ENCODE peak calls at places on chromosomes 4 and X, in eight cellular contexts. One of them, this sample, is unnamed.

GRCh38 chrX:119516157-119516702 is 48.0 kb downstream of the SLC25A5 start:
- DNase-seq in aorta: no peak
- DNase-seq in CD4-positive, alpha-beta T cell: peak
- DNase-seq in left ventricle myocardium inferior: no peak
- DNase-seq in stimulated activated CD8-positive, alpha-beta memory T cell treated with anti-CD3 and anti-CD28 coated beads, Interleukin-4, amount 100 ng/mL, for 24 hours: no peak
- DNase-seq in nucleus accumbens: no peak
- DNase-seq in neural crest cell: peak
- DNase-seq in C1 segment of cervical spinal cord: no peak
- DNase-seq in this sample: peak

GRCh38 chr4:106604319-106605051 is 235.9 kb upstream of the GIMD1 start:
- DNase-seq in aorta: no peak
- DNase-seq in CD4-positive, alpha-beta T cell: no peak
- DNase-seq in left ventricle myocardium inferior: no peak
- DNase-seq in stimulated activated CD8-positive, alpha-beta memory T cell treated with anti-CD3 and anti-CD28 coated beads, Interleukin-4, amount 100 ng/mL, for 24 hours: no peak
- DNase-seq in nucleus accumbens: no peak
- DNase-seq in neural crest cell: no peak
- DNase-seq in C1 segment of cervical spinal cord: no peak
- DNase-seq in this sample: no peak

GRCh38 chr4:19936471-19936870 is 315.2 kb upstream of the SLIT2 start:
- DNase-seq in aorta: no peak
- DNase-seq in CD4-positive, alpha-beta T cell: no peak
- DNase-seq in left ventricle myocardium inferior: no peak
- DNase-seq in stimulated activated CD8-positive, alpha-beta memory T cell treated with anti-CD3 and anti-CD28 coated beads, Interleukin-4, amount 100 ng/mL, for 24 hours: no peak
- DNase-seq in nucleus accumbens: no peak
- DNase-seq in neural crest cell: no peak
- DNase-seq in C1 segment of cervical spinal cord: no peak
- DNase-seq in this sample: no peak

GRCh38 chr4:187184513-187184912 is 460.9 kb upstream of the FAT1 start:
- DNase-seq in aorta: no peak
- DNase-seq in CD4-positive, alpha-beta T cell: no peak
- DNase-seq in left ventricle myocardium inferior: no peak
- DNase-seq in stimulated activated CD8-positive, alpha-beta memory T cell treated with anti-CD3 and anti-CD28 coated beads, Interleukin-4, amount 100 ng/mL, for 24 hours: no peak
- DNase-seq in nucleus accumbens: no peak
- DNase-seq in neural crest cell: no peak
- DNase-seq in C1 segment of cervical spinal cord: no peak
- DNase-seq in this sample: peak

GRCh38 chr4:13344216-13344615 is 139.9 kb downstream of the RAB28 start:
- DNase-seq in aorta: no peak
- DNase-seq in CD4-positive, alpha-beta T cell: no peak
- DNase-seq in left ventricle myocardium inferior: no peak
- DNase-seq in stimulated activated CD8-positive, alpha-beta memory T cell treated with anti-CD3 and anti-CD28 coated beads, Interleukin-4, amount 100 ng/mL, for 24 hours: no peak
- DNase-seq in nucleus accumbens: no peak
- DNase-seq in neural crest cell: no peak
- DNase-seq in C1 segment of cervical spinal cord: no peak
- DNase-seq in this sample: no peak

GRCh38 chr4:73687414-73687813 is 53.0 kb upstream of the CXCL8 start:
- DNase-seq in aorta: no peak
- DNase-seq in CD4-positive, alpha-beta T cell: no peak
- DNase-seq in left ventricle myocardium inferior: no peak
- DNase-seq in stimulated activated CD8-positive, alpha-beta memory T cell treated with anti-CD3 and anti-CD28 coated beads, Interleukin-4, amount 100 ng/mL, for 24 hours: no peak
- DNase-seq in nucleus accumbens: no peak
- DNase-seq in neural crest cell: no peak
- DNase-seq in C1 segment of cervical spinal cord: no peak
- DNase-seq in this sample: no peak

GRCh38 chr4:1754336-1754735 is 33.0 kb downstream of the TACC3 start:
- DNase-seq in aorta: no peak
- DNase-seq in CD4-positive, alpha-beta T cell: no peak
- DNase-seq in left ventricle myocardium inferior: no peak
- DNase-seq in stimulated activated CD8-positive, alpha-beta memory T cell treated with anti-CD3 and anti-CD28 coated beads, Interleukin-4, amount 100 ng/mL, for 24 hours: no peak
- DNase-seq in nucleus accumbens: no peak
- DNase-seq in neural crest cell: no peak
- DNase-seq in C1 segment of cervical spinal cord: no peak
- DNase-seq in this sample: no peak

GRCh38 chrX:63784902-63785692 is at the start of gene ARHGEF9:
- DNase-seq in aorta: peak
- DNase-seq in CD4-positive, alpha-beta T cell: no peak
- DNase-seq in left ventricle myocardium inferior: peak
- DNase-seq in stimulated activated CD8-positive, alpha-beta memory T cell treated with anti-CD3 and anti-CD28 coated beads, Interleukin-4, amount 100 ng/mL, for 24 hours: no peak
- DNase-seq in nucleus accumbens: no peak
- DNase-seq in neural crest cell: peak
- DNase-seq in C1 segment of cervical spinal cord: no peak
- DNase-seq in this sample: no peak

GRCh38 chr4:158080354-158080753 is 92.5 kb downstream of the GASK1B start:
- DNase-seq in aorta: no peak
- DNase-seq in CD4-positive, alpha-beta T cell: no peak
- DNase-seq in left ventricle myocardium inferior: no peak
- DNase-seq in stimulated activated CD8-positive, alpha-beta memory T cell treated with anti-CD3 and anti-CD28 coated beads, Interleukin-4, amount 100 ng/mL, for 24 hours: no peak
- DNase-seq in nucleus accumbens: no peak
- DNase-seq in neural crest cell: no peak
- DNase-seq in C1 segment of cervical spinal cord: no peak
- DNase-seq in this sample: no peak

GRCh38 chr4:99506781-99507180 is 4.0 kb upstream of the C4orf17 start:
- DNase-seq in aorta: no peak
- DNase-seq in CD4-positive, alpha-beta T cell: no peak
- DNase-seq in left ventricle myocardium inferior: no peak
- DNase-seq in stimulated activated CD8-positive, alpha-beta memory T cell treated with anti-CD3 and anti-CD28 coated beads, Interleukin-4, amount 100 ng/mL, for 24 hours: no peak
- DNase-seq in nucleus accumbens: no peak
- DNase-seq in neural crest cell: no peak
- DNase-seq in C1 segment of cervical spinal cord: no peak
- DNase-seq in this sample: no peak

GRCh38 chr4:173509031-173510001 is 20.7 kb downstream of the HAND2 start:
- DNase-seq in aorta: peak
- DNase-seq in CD4-positive, alpha-beta T cell: no peak
- DNase-seq in left ventricle myocardium inferior: peak
- DNase-seq in stimulated activated CD8-positive, alpha-beta memory T cell treated with anti-CD3 and anti-CD28 coated beads, Interleukin-4, amount 100 ng/mL, for 24 hours: no peak
- DNase-seq in nucleus accumbens: no peak
- DNase-seq in neural crest cell: peak
- DNase-seq in C1 segment of cervical spinal cord: no peak
- DNase-seq in this sample: no peak

GRCh38 chr4:128690009-128690408 is 119.5 kb upstream of the JADE1 start:
- DNase-seq in aorta: no peak
- DNase-seq in CD4-positive, alpha-beta T cell: no peak
- DNase-seq in left ventricle myocardium inferior: no peak
- DNase-seq in stimulated activated CD8-positive, alpha-beta memory T cell treated with anti-CD3 and anti-CD28 coated beads, Interleukin-4, amount 100 ng/mL, for 24 hours: no peak
- DNase-seq in nucleus accumbens: no peak
- DNase-seq in neural crest cell: no peak
- DNase-seq in C1 segment of cervical spinal cord: no peak
- DNase-seq in this sample: no peak